ENCODE peak calls at places on chromosomes 2 and 18, in eight cellular contexts. X is omental fat pad, B is H1, N is dorsolateral prefrontal cortex, F is neural crest cell, S is spleen, A is GM20000, V is uterus. H is an unnamed sample.

GRCh38 chr2:238947920-238948710 is 100.2 kb downstream of the TWIST2 start:
- DNase-seq in F (no peak), B (no peak), S (peak), N (no peak), X (peak), A (no peak), V (peak), H (no peak)

GRCh38 chr18:2878656-2879330 is 32.0 kb downstream of the EMILIN2 start:
- DNase-seq in S (no peak), X (no peak), N (no peak), F (no peak), V (no peak), B (no peak), A (no peak), H (no peak)

GRCh38 chr18:68972176-68972575 is 174.3 kb downstream of the CCDC102B start:
- DNase-seq in V (no peak), A (no peak), F (no peak), X (no peak), N (no peak), B (no peak), S (no peak), H (no peak)

GRCh38 chr2:45808294-45808693 is 156.8 kb downstream of the PRKCE start:
- DNase-seq in F (no peak), X (no peak), S (no peak), B (no peak), N (no peak), A (no peak), V (no peak), H (no peak)

GRCh38 chr2:82803307-82803706 is 1655.8 kb downstream of the SUCLG1 start:
- DNase-seq in B (no peak), X (no peak), A (no peak), N (no peak), V (no peak), S (no peak), F (no peak), H (no peak)

GRCh38 chr2:212177724-212178123 is 360.9 kb downstream of the ERBB4 start:
- DNase-seq in F (no peak), N (no peak), X (no peak), V (no peak), S (no peak), B (no peak), A (no peak), H (no peak)

GRCh38 chr2:185787530-185788145 is 49.0 kb downstream of the FSIP2 start:
- DNase-seq in X (no peak), A (no peak), N (no peak), S (no peak), V (no peak), B (no peak), F (no peak), H (no peak)

GRCh38 chr18:52569492-52569891 is 229.5 kb downstream of the DCC start:
- DNase-seq in S (no peak), V (no peak), B (no peak), N (no peak), A (no peak), F (no peak), X (no peak), H (no peak)

GRCh38 chr2:64936809-64937208 is 52.4 kb upstream of the SLC1A4 start:
- DNase-seq in N (no peak), V (no peak), A (no peak), F (no peak), S (no peak), B (no peak), X (no peak), H (no peak)

GRCh38 chr18:8326763-8327394 is 282.4 kb upstream of the RAB12 start:
- DNase-seq in F (no peak), B (no peak), X (no peak), V (no peak), A (no peak), N (no peak), S (no peak), H (no peak)

GRCh38 chr2:41941831-41942230 is 106.0 kb upstream of the PKDCC start:
- DNase-seq in X (no peak), B (no peak), V (no peak), N (no peak), F (no peak), A (no peak), S (no peak), H (no peak)

GRCh38 chr2:223041527-223042109 is 10.4 kb upstream of the KCNE4 start:
- DNase-seq in V (peak), B (no peak), A (no peak), F (peak), N (no peak), X (no peak), S (no peak), H (no peak)

GRCh38 chr2:136510244-136510643 is 255.1 kb upstream of the THSD7B start:
- DNase-seq in N (no peak), S (no peak), V (no peak), A (no peak), X (no peak), B (peak), F (no peak), H (no peak)

GRCh38 chr2:9948721-9949120 is 2.8 kb upstream of the GRHL1 start:
- DNase-seq in N (no peak), V (no peak), F (no peak), S (no peak), X (no peak), B (no peak), A (no peak), H (no peak)

GRCh38 chr18:8929381-8929780 is 173.1 kb upstream of the NDUFV2 start:
- DNase-seq in N (no peak), F (no peak), X (no peak), V (no peak), B (no peak), S (no peak), A (no peak), H (no peak)

GRCh38 chr2:157227592-157227991 is 29.9 kb upstream of the GALNT5 start:
- DNase-seq in B (no peak), S (no peak), X (no peak), F (no peak), A (no peak), V (no peak), N (no peak), H (no peak)

GRCh38 chr2:158723311-158723838 is 71.7 kb upstream of the DAPL1 start:
- DNase-seq in V (no peak), N (peak), F (no peak), B (no peak), S (no peak), X (no peak), A (no peak), H (no peak)

GRCh38 chr2:158725496-158725895 is 69.6 kb upstream of the DAPL1 start:
- DNase-seq in N (no peak), F (no peak), S (no peak), B (no peak), X (no peak), V (no peak), A (no peak), H (no peak)

GRCh38 chr2:158722266-158723105 is 72.6 kb upstream of the DAPL1 start:
- DNase-seq in F (no peak), N (no peak), A (no peak), X (no peak), V (no peak), B (no peak), S (no peak), H (no peak)

GRCh38 chr2:158724803-158725271 is 70.3 kb upstream of the DAPL1 start:
- DNase-seq in X (no peak), N (no peak), A (no peak), S (no peak), V (no peak), B (no peak), F (no peak), H (no peak)

DNA sequence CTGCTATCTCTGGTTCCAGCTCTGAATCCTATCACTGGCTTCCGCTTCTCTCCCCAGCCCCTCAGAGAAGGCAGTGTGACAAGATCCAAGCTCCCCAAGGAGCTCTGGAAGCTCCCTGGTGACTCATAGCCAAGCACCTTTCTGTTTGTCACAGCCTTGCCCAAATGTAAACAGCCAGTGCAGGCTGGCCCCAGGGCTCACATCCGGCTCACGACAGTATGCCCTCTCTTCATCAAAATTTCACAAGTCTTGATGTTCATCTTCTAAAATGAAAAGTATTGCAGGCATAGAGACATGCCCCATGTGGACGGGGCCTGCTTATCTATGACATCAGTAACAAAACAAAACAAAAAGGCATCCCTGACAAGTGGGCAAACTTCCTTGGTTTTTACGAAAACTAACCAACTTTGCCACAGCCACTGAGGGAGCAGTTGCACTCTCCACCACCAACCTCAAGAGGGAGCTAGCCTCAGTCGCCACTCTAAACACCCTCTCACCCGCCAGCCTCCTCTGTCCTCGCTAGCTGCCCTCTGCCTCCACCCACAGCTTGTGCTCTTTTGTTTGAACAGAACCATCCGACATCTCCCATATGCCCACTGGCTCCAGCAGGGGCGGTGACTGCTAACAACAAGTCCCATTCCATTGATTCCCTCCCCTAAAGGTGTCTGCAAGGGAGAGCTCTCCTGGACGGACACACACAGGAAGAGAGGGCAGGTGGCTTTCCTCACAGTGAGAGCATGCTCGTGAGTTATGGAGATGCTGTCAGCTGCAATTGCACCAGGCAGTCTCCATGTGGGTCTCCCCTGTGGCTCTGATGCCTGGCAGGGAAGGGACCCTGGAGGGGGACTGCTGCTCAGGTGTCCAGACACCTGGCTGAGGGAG is 71.0 kb upstream of the DAPL1 start:
- DNase-seq in B (peak), S (no peak), V (no peak), N (no peak), F (no peak), X (no peak), A (no peak), H (no peak)
- TF ChIP-seq CTCF in B (peak), S (no peak), V (no peak), N (no peak), F (peak), X (no peak), A (no peak), H (peak)

GRCh38 chr2:168345601-168346000 is 98.2 kb upstream of the STK39 start:
- DNase-seq in B (no peak), F (no peak), V (no peak), X (no peak), S (no peak), N (no peak), A (peak), H (no peak)

GRCh38 chr2:168350380-168350779 is 103.0 kb upstream of the STK39 start:
- DNase-seq in S (no peak), V (no peak), A (no peak), F (no peak), B (no peak), X (no peak), N (no peak), H (no peak)

GRCh38 chr2:168344706-168345105 is 97.3 kb upstream of the STK39 start:
- DNase-seq in F (no peak), X (no peak), S (no peak), V (no peak), A (no peak), B (no peak), N (no peak), H (no peak)

GRCh38 chr2:168346725-168347477 is 99.5 kb upstream of the STK39 start:
- DNase-seq in B (peak), N (peak), V (peak), F (peak), X (no peak), S (peak), A (peak), H (peak)

GRCh38 chr2:168348076-168348475 is 100.7 kb upstream of the STK39 start:
- DNase-seq in A (peak), S (no peak), F (no peak), N (no peak), X (no peak), B (no peak), V (no peak), H (no peak)
- TF ChIP-seq CTCF in A (peak), S (peak), F (peak), N (no peak), X (no peak), B (peak), V (no peak), H (peak)

GRCh38 chr2:5677133-5677532 is 15.1 kb upstream of the SOX11 start:
- DNase-seq in B (no peak), X (no peak), S (no peak), A (no peak), V (no peak), N (no peak), F (no peak), H (no peak)

GRCh38 chr2:5668682-5669267 is 23.4 kb upstream of the SOX11 start:
- DNase-seq in V (no peak), N (no peak), A (no peak), B (no peak), S (no peak), X (no peak), F (no peak), H (no peak)

GRCh38 chr2:5672749-5673147 is 19.4 kb upstream of the SOX11 start:
- DNase-seq in S (no peak), V (no peak), N (no peak), X (no peak), F (no peak), B (no peak), A (no peak), H (no peak)

GRCh38 chr2:5673861-5674240 is 18.3 kb upstream of the SOX11 start:
- DNase-seq in S (no peak), X (no peak), N (no peak), A (no peak), F (no peak), V (no peak), B (no peak), H (no peak)

DNA sequence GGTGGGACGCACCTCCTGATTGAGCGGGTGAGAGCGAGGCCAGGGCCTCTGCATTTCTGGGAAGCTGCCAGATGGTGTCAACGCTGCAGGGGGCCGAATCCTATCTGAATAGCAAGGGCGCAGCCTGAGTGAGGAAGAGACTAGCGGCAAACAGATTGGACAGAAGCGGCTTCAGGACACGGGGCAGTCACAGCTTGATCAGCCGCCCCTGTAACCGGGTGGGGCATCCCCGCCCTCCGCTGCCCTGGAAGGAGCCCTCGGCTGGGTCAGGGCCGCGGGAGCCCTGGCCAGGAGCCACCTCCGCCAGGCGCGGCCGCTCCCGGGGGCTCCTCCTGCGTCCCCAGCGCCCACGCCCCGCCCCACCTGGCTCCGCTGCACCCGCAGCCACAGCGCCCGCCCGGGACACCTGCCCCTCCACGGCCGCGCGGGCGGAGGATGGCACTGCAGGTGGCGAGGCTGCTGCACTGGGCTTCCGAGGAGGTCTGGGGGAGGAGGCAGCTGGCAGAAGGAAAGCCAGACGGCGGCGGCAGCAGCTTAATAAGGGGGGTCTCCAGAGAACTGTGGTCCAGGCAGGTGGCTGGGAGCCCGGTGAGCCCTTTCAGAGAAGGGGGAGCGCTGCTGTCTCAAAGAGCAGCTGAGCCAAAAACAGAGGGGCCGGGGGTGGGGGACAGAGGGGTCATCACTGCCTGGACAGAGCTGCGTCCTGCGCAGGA is 18.9 kb upstream of the SOX11 start:
- DNase-seq in S (peak), F (peak), V (no peak), A (no peak), N (no peak), X (no peak), B (no peak), H (no peak)
- TF ChIP-seq CTCF in S (no peak), F (no peak), V (no peak), A (no peak), N (no peak), X (no peak), B (no peak), H (peak)

GRCh38 chr2:219836647-219837177 is 209.3 kb downstream of the SLC4A3 start:
- DNase-seq in S (no peak), F (no peak), V (no peak), B (no peak), N (no peak), A (no peak), X (no peak), H (no peak)
- TF ChIP-seq CTCF in S (no peak), F (peak), V (peak), B (no peak), N (no peak), A (peak), X (no peak), H (peak)

GRCh38 chr2:218230882-218231281 is 13.9 kb downstream of the ARPC2 start:
- DNase-seq in F (no peak), V (no peak), B (no peak), X (no peak), N (no peak), S (no peak), A (peak), H (no peak)
- TF ChIP-seq CTCF in F (peak), V (no peak), B (no peak), X (no peak), N (no peak), S (no peak), A (no peak), H (peak)

GRCh38 chr2:202491514-202491913 is 115.4 kb downstream of the BMPR2 start:
- DNase-seq in A (no peak), S (no peak), B (no peak), V (no peak), F (no peak), N (no peak), X (no peak), H (no peak)
- TF ChIP-seq CTCF in A (no peak), S (no peak), B (no peak), V (no peak), F (no peak), N (no peak), X (no peak), H (no peak)

H was measured in type B pancreatic cell.